ENCODE peak calls at places on chromosome 10, in four cellular contexts. E is ovary, Q is Peyer's patch, T is SK-N-SH. O is an unnamed sample. For H3K4me1 and H3K9me3, the result is how much of the 10 kb centered on the place peaks cover.

GRCh38 chr10:69968830-69969229 is 83.8 kb upstream of the MACROH2A2 start:
- DNase-seq in E (no peak), Q (no peak), T (peak), O (no peak)

GRCh38 chr10:104117839-104118323 is 4.1 kb upstream of the SFR1 start:
- DNase-seq in E (no peak), Q (no peak), T (no peak), O (no peak)

GRCh38 chr10:127149613-127150081 is 46.7 kb downstream of the INSYN2A start:
- DNase-seq in E (no peak), Q (no peak), T (no peak), O (no peak)

GRCh38 chr10:3535001-3535400 is 250.0 kb downstream of the KLF6 start:
- DNase-seq in E (no peak), Q (no peak), T (no peak), O (no peak)

GRCh38 chr10:89115876-89116627 is 91.1 kb downstream of the CH25H start:
- DNase-seq in E (no peak), Q (no peak), T (no peak), O (no peak)

GRCh38 chr10:75210193-75211006 is at the start of gene VDAC2:
- DNase-seq in E (peak), Q (peak), T (peak), O (peak)

GRCh38 chr10:72083234-72084093 is 4.9 kb downstream of the SPOCK2 start:
- DNase-seq in E (no peak), Q (no peak), T (no peak), O (peak)

GRCh38 chr10:61076572-61077114 is 132.7 kb upstream of the RHOBTB1 start:
- DNase-seq in E (no peak), Q (no peak), T (no peak), O (no peak)

GRCh38 chr10:50312464-50313437 is 61.4 kb upstream of the ASAH2 start:
- DNase-seq in E (no peak), Q (no peak), T (no peak), O (no peak)

GRCh38 chr10:128631801-128632241 is 505.6 kb upstream of the MKI67 start:
- DNase-seq in E (no peak), Q (no peak), T (peak), O (no peak)

GRCh38 chr10:89536013-89536354 is 590 bp upstream of the SLC16A12 start:
- DNase-seq in E (no peak), Q (no peak), T (no peak), O (no peak)

GRCh38 chr10:78510566-78511323 is 477.1 kb downstream of the RPS24 start:
- DNase-seq in E (peak), Q (no peak), T (no peak), O (no peak)

GRCh38 chr10:17736223-17736622 is 15.8 kb upstream of the TMEM236 start:
- DNase-seq in E (no peak), Q (no peak), T (no peak), O (no peak)
- TF ChIP-seq CTCF in E (no peak), Q (no peak), T (no peak), O (no peak)

DNA sequence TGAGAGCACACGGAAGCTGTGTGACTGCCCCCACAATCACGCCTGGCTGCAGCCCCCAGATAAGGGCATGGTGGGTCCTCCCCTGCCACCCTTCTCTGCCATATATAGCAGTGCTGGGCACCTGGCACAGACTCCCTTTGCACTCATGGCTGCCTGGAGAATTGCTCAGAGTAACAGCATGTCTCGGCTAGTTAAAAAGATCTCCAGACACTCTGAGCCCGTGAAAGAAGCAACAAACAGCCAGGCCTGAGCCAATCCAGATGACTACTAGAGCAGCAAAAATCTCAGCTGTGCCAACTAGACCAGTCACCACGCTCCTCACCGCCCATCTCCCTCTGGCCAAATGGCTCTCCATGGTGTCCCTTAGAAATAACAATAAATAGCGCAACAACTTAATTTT is 71.3 kb downstream of the PARD3 start:
- DNase-seq in E (no peak), Q (no peak), T (peak), O (peak)
- H3K4me1 ChIP-seq in E (under half), Q (under half), T (under half), O (half or more)

GRCh38 chr10:37739181-37739580 is 118.2 kb downstream of the ZNF248 start:
- DNase-seq in E (no peak), Q (no peak), T (no peak), O (no peak)
- H3K9me3 ChIP-seq in E (under half), Q (under half), T (under half), O (under half)

GRCh38 chr10:97069576-97070362 is 116.0 kb downstream of the SLIT1 start:
- DNase-seq in E (no peak), Q (no peak), T (no peak), O (no peak)

GRCh38 chr10:97069026-97069425 is 116.7 kb downstream of the SLIT1 start:
- DNase-seq in E (no peak), Q (no peak), T (no peak), O (no peak)

GRCh38 chr10:97065686-97066679 is 119.8 kb downstream of the SLIT1 start:
- DNase-seq in E (no peak), Q (no peak), T (no peak), O (no peak)

GRCh38 chr10:97066877-97067555 is 118.7 kb downstream of the SLIT1 start:
- DNase-seq in E (no peak), Q (no peak), T (no peak), O (peak)

GRCh38 chr10:97067716-97068391 is 117.9 kb downstream of the SLIT1 start:
- DNase-seq in E (no peak), Q (no peak), T (peak), O (no peak)
- TF ChIP-seq CTCF in E (no peak), Q (no peak), T (peak), O (no peak)